ENCODE peak calls at places on chromosomes 3 and 15, in seven cellular contexts. C is dorsolateral prefrontal cortex, D is upper lobe of left lung, S is lower lobe of right lung, F is brain microvascular endothelial cell, N is upper lobe of right lung, B is breast epithelium. O is an unnamed sample.

GRCh38 chr3:24305795-24306467 is 188.7 kb downstream of the THRB start:
- DNase-seq in B (no peak), N (no peak), F (no peak), C (no peak), S (no peak), D (no peak), O (no peak)

GRCh38 chr15:25331404-25331803 is 107.4 kb downstream of the UBE3A start:
- DNase-seq in D (no peak), N (no peak), C (no peak), S (no peak), B (no peak), F (no peak), O (no peak)

GRCh38 chr15:100005013-100005412 is 271.8 kb upstream of the LYSMD4 start:
- DNase-seq in C (no peak), D (no peak), F (no peak), N (no peak), S (no peak), B (no peak), O (no peak)

GRCh38 chr3:171871392-171872274 is 28.5 kb downstream of the TMEM212 start:
- DNase-seq in C (no peak), B (no peak), S (no peak), D (no peak), N (no peak), F (no peak), O (no peak)

GRCh38 chr3:157311633-157312365 is 124.9 kb upstream of the PTX3 start:
- DNase-seq in B (no peak), D (no peak), S (no peak), N (no peak), C (no peak), F (no peak), O (no peak)

GRCh38 chr3:158918008-158918407 is 116.2 kb downstream of the MFSD1 start:
- DNase-seq in B (peak), S (no peak), D (no peak), F (peak), N (no peak), C (no peak), O (no peak)

GRCh38 chr3:126128504-126129407 is 44.8 kb upstream of the SLC41A3 start:
- DNase-seq in N (peak), D (peak), B (no peak), F (no peak), S (peak), C (peak), O (peak)

GRCh38 chr3:15514663-15515357 is 6.7 kb downstream of the COLQ start:
- DNase-seq in F (no peak), N (no peak), C (no peak), D (no peak), S (no peak), B (no peak), O (no peak)

GRCh38 chr15:77744398-77744797 is 111.7 kb upstream of the LINGO1 start:
- DNase-seq in C (no peak), F (no peak), N (no peak), S (no peak), D (no peak), B (no peak), O (no peak)

GRCh38 chr3:118932822-118933558 is 101.7 kb downstream of the IGSF11 start:
- DNase-seq in S (peak), N (peak), B (peak), F (no peak), C (no peak), D (no peak), O (no peak)

GRCh38 chr3:134359121-134360010 is 14.9 kb downstream of the AMOTL2 start:
- DNase-seq in D (peak), N (peak), F (no peak), S (peak), B (no peak), C (no peak), O (no peak)

GRCh38 chr15:44490628-44491027 is 46.3 kb upstream of the EIF3J start:
- DNase-seq in N (no peak), C (no peak), D (no peak), F (no peak), S (no peak), B (no peak), O (no peak)

GRCh38 chr15:79724312-79724711 is 172.5 kb downstream of the MTHFS start:
- DNase-seq in N (no peak), D (no peak), C (no peak), S (no peak), B (no peak), F (peak), O (no peak)

GRCh38 chr3:147513785-147514184 is 104.6 kb downstream of the ZIC1 start:
- DNase-seq in F (no peak), B (no peak), N (no peak), D (no peak), C (no peak), S (no peak), O (no peak)

GRCh38 chr3:10602769-10603768 is 97.7 kb upstream of the ATP2B2 start:
- DNase-seq in N (no peak), D (no peak), B (no peak), C (no peak), F (no peak), S (no peak), O (no peak)

GRCh38 chr3:9786825-9787654 is 5.2 kb downstream of the TADA3 start:
- DNase-seq in D (no peak), S (no peak), N (no peak), B (no peak), F (no peak), C (no peak), O (no peak)

GRCh38 chr15:76221085-76221767 is 90.0 kb downstream of the ETFA start:
- DNase-seq in N (no peak), D (no peak), B (no peak), S (no peak), F (no peak), C (no peak), O (no peak)

GRCh38 chr15:76222159-76222558 is 89.1 kb downstream of the ETFA start:
- DNase-seq in S (no peak), C (no peak), D (no peak), B (no peak), F (no peak), N (no peak), O (no peak)

GRCh38 chr15:76217867-76218217 is 93.4 kb downstream of the ETFA start:
- DNase-seq in B (no peak), S (no peak), C (no peak), N (no peak), F (no peak), D (no peak), O (no peak)

GRCh38 chr15:76217029-76217866 is 94.0 kb downstream of the ETFA start:
- DNase-seq in S (no peak), C (no peak), N (no peak), B (no peak), D (no peak), F (peak), O (no peak)
- H3K27ac ChIP-seq in S (no peak), C (no peak), N (no peak), B (no peak), D (no peak), F (no peak), O (no peak)

GRCh38 chr15:101251830-101252820 is at the start of gene CHSY1:
- DNase-seq in C (peak), S (peak), D (peak), F (peak), B (peak), N (peak), O (peak)
- TF ChIP-seq CTCF in C (peak), S (peak), D (peak), F (no peak), B (no peak), N (peak), O (no peak)

GRCh38 chr3:114447950-114448479 is 154.2 kb downstream of the TIGIT start:
- DNase-seq in D (no peak), N (no peak), C (no peak), S (no peak), B (no peak), F (no peak), O (no peak)

GRCh38 chr3:114451051-114451451 is 157.2 kb downstream of the TIGIT start:
- DNase-seq in D (no peak), C (no peak), N (no peak), B (no peak), S (no peak), F (no peak), O (no peak)

GRCh38 chr3:114447545-114447944 is 153.7 kb downstream of the TIGIT start:
- DNase-seq in D (no peak), F (no peak), S (no peak), B (no peak), N (no peak), C (no peak), O (no peak)

GRCh38 chr3:114450008-114450596 is 156.3 kb downstream of the TIGIT start:
- DNase-seq in S (no peak), F (no peak), N (no peak), C (no peak), D (no peak), B (no peak), O (no peak)

DNA sequence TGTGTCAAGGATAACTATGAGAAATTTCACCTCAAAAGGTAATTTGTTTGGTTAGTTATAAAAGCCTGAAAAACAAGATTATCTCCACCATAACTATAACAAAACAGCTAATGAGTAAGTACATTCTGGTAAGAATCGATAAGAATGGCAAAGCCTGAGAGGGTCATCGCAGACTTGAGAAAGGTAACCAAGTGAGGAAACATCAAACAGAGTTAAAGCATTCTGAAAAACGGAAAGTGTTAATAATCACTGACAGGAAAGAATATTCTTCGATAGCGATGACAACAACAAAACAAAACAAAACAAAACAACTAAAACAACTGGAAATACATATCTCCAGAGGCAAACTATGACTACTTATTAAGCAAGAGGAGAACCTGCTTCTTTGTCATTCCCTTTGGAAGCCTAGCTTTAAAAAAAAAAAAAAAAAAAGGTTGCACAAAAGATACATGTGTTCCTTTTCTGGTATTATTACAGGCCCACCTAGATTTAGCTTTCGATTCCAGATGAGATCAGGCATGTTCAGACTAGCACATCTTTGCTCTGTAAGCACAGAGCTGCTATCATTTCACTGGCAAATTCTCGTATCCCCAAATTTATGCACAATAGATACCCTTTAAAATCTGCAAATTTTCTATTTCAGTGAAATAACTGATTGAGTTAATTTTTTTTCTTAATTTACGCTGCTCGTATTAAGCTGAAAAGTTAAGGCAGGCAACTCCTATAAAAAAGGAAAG is 155.6 kb downstream of the TIGIT start:
- DNase-seq in D (no peak), N (no peak), S (no peak), B (no peak), F (no peak), C (no peak), O (no peak)
- H3K4me3 ChIP-seq in D (no peak), N (no peak), S (no peak), B (peak), F (no peak), C (peak), O (no peak)

GRCh38 chr3:48422691-48423090 is 7.2 kb downstream of the PLXNB1 start:
- DNase-seq in D (no peak), S (no peak), B (no peak), N (no peak), C (no peak), F (no peak), O (no peak)
- H3K27ac ChIP-seq in D (no peak), S (no peak), B (peak), N (no peak), C (peak), F (no peak), O (peak)

GRCh38 chr15:75785771-75786563 is 57.3 kb upstream of the UBE2Q2 start:
- DNase-seq in D (peak), N (peak), F (no peak), C (no peak), S (no peak), B (no peak), O (no peak)
- TF ChIP-seq CTCF in D (no peak), N (no peak), F (peak), C (no peak), S (no peak), B (no peak), O (no peak)

GRCh38 chr15:94843060-94843459 is 611.7 kb downstream of the MCTP2 start:
- DNase-seq in N (no peak), F (no peak), C (no peak), S (no peak), B (no peak), D (no peak), O (no peak)

GRCh38 chr15:94844188-94844532 is 612.8 kb downstream of the MCTP2 start:
- DNase-seq in F (no peak), B (no peak), S (no peak), C (no peak), D (no peak), N (no peak), O (no peak)

GRCh38 chr15:94847325-94847724 is 616.0 kb downstream of the MCTP2 start:
- DNase-seq in C (no peak), D (no peak), F (no peak), S (no peak), N (no peak), B (no peak), O (no peak)

GRCh38 chr15:94845391-94845718 is 614.0 kb downstream of the MCTP2 start:
- DNase-seq in N (no peak), D (no peak), S (no peak), B (no peak), C (no peak), F (no peak), O (no peak)

DNA sequence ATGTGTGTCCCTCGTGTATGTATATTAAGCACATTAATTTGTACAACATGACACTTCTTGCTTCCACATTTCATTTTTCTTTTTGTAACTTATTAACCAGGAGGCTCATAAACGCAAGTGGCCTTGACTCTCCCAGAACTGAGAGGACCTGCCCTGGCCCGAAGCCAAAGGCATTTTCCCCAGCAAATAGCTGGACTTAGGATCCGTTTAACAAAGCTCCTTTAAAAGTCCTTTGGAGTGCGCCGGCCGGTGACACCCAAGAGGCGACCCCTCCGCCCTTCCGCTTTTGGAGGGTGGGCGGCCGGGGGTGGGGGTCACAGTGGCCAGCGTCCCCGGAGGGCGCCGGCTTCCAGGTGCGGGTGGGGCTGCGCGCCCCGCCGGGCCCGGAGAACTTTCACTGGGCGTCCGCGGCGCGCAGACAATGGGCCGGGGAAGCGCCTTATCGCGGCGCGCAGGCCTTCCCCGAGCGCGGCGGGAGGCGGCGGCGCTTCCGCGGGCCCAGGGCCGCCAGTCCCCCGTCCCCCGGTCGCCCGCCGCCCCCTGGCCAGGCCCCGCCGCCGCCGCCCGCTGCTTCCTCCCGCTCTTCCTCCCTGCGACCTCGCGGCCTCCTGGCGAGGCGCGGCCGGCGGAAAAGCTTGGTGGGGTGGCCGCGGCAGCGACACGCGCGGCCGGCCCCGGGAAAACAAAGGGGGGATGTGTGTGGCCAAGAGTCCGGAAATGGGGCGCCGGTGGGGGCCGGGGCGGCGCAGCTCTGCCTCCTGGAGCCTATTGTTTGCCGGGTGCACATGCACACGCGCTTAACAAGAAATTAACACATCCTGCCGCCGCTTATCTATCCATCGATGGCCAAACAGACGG is 613.4 kb downstream of the MCTP2 start:
- DNase-seq in B (no peak), N (peak), F (peak), D (peak), C (no peak), S (peak), O (no peak)
- H3K4me3 ChIP-seq in B (peak), N (peak), F (peak), D (peak), C (peak), S (peak), O (peak)

DNA sequence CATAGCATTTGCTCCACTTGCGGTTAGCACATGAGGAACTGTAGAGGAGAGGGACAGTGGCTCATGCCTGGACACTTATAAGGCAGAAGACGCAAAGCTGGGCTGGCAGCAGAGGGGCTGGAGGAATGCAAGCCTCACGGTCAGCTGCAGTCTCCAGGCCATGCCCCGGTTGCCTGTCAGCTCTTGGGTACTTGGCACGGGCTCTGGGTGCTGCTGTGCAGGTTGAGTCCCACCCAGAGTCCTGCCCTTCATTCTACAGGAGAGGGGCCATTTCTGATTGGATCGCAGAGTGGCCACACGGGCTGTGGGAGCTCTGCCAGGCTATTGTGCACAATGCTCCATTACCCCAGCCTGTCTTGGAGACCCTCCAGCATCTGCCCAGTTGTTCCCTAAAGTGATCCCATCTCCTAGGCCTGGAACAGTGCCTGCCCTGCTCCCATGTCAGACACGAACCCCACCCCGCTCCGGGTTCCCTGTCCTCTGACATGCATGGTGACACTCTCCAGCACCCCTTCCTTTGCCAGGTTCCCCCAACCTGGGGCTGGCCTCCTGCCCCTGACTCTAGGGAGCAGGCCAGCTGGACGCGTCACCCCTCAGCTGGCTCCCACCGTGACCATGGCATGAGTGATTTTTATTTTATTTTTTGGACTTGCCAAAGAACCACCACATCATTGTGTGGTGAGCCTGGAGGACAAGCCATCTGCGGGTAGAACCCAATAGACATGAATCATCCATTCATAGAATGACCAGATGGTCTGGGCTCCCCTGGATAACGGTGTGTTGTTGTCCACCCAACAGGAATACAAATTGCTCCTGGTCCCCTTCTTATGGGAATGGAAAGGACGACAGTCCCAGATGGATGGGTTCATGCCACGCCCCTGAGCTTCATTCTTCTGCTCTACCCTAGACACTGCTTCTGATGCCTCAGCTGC is 51.0 kb upstream of the KLF13 start:
- DNase-seq in N (no peak), C (no peak), D (no peak), B (no peak), F (no peak), S (peak), O (peak)
- H3K27ac ChIP-seq in N (no peak), C (peak), D (no peak), B (no peak), F (no peak), S (no peak), O (no peak)

GRCh38 chr3:127694467-127695215 is 21.9 kb downstream of the ABTB1 start:
- DNase-seq in S (peak), F (no peak), D (no peak), C (no peak), B (no peak), N (peak), O (no peak)
- TF ChIP-seq CTCF in S (peak), F (peak), D (peak), C (peak), B (no peak), N (no peak), O (no peak)

GRCh38 chr15:72341361-72341760 is 21.4 kb upstream of the CELF6 start:
- DNase-seq in N (no peak), D (no peak), S (no peak), F (no peak), C (no peak), B (no peak), O (no peak)

GRCh38 chr15:72344602-72345001 is 24.6 kb upstream of the CELF6 start:
- DNase-seq in F (no peak), C (no peak), S (no peak), D (no peak), B (no peak), N (no peak), O (no peak)

GRCh38 chr15:72340366-72340765 is 20.4 kb upstream of the CELF6 start:
- DNase-seq in D (no peak), F (no peak), B (no peak), C (no peak), N (no peak), S (no peak), O (no peak)

GRCh38 chr15:72342385-72342784 is 22.4 kb upstream of the CELF6 start:
- DNase-seq in C (no peak), F (peak), B (no peak), D (no peak), S (no peak), N (no peak), O (no peak)

DNA sequence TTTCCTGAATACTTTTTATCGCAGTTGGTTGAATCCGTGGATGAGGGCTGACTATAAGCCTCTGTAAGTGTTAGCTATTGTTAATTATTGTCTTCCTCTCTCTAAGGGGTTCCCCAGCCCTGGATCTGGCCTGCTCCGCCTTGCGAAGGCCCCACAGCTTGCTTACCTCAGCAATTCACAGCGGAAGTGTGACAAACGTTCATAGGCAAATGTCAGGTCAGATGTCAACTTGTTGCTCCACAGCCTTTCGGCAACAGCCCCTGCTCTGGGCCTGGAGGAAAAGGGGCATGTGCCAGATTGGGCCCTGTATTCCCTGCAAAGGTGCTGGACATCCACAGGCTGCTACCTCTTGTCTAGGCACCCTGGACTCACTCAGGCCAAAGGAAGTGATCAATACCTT is 25.3 kb upstream of the CELF6 start:
- DNase-seq in B (no peak), S (no peak), N (no peak), F (no peak), C (no peak), D (no peak), O (no peak)
- H3K4me3 ChIP-seq in B (no peak), S (no peak), N (no peak), F (no peak), C (no peak), D (no peak), O (no peak)